ENCODE peak calls at places on chromosome 4, in six cellular contexts. Y is cardiac fibroblast, W is left cardiac atrium, D is hepatic stellate cell, K is hippocampal formation, L is sigmoid colon. G is an unnamed sample.

GRCh38 chr4:185925910-185926360 is 113.9 kb upstream of the SORBS2 start:
- DNase-seq in Y (no peak), W (peak; percentile 28), D (no peak), K (no peak), L (no peak), G (peak; percentile 10)

GRCh38 chr4:107854326-107855030 is 29.7 kb downstream of the SGMS2 start:
- DNase-seq in Y (peak; percentile 85), W (no peak), D (no peak), K (no peak), L (no peak), G (no peak)

GRCh38 chr4:94548571-94548970 is 96.8 kb downstream of the PDLIM5 start:
- DNase-seq in Y (peak; percentile 94), W (peak; percentile 27), D (no peak), K (no peak), L (no peak), G (no peak)

GRCh38 chr4:126727461-126727860 is 905.3 kb upstream of the INTU start:
- DNase-seq in Y (peak; percentile 37), W (no peak), D (no peak), K (no peak), L (no peak), G (no peak)

GRCh38 chr4:110860125-110860524 is 237.2 kb upstream of the PITX2 start:
- DNase-seq in Y (no peak), W (no peak), D (no peak), K (no peak), L (no peak), G (no peak)

GRCh38 chr4:37847311-37847710 is 20.8 kb downstream of the PGM2 start:
- DNase-seq in Y (no peak), W (no peak), D (peak; percentile 15), K (no peak), L (no peak), G (no peak)

GRCh38 chr4:17894421-17894820 is 83.6 kb downstream of the NCAPG start:
- DNase-seq in Y (no peak), W (no peak), D (no peak), K (no peak), L (no peak), G (no peak)

GRCh38 chr4:128812360-128812958 is 3.0 kb downstream of the JADE1 start:
- DNase-seq in Y (peak; percentile 84), W (peak; percentile 50), D (peak; percentile 76), K (no peak), L (peak; percentile 81), G (peak; percentile 74)

GRCh38 chr4:180809439-180809838 is 1433.8 kb upstream of the TENM3 start:
- DNase-seq in Y (no peak), W (no peak), D (no peak), K (no peak), L (no peak), G (no peak)

GRCh38 chr4:6946497-6946896 is 36.9 kb downstream of the TBC1D14 start:
- DNase-seq in Y (no peak), W (no peak), D (no peak), K (no peak), L (no peak), G (no peak)

GRCh38 chr4:125433453-125433852 is 118.7 kb downstream of the FAT4 start:
- DNase-seq in Y (peak; percentile 68), W (no peak), D (peak; percentile 1), K (no peak), L (no peak), G (no peak)

GRCh38 chr4:6095023-6095817 is 77.0 kb upstream of the C4orf50 start:
- DNase-seq in Y (no peak), W (no peak), D (no peak), K (no peak), L (peak; percentile 14), G (no peak)

GRCh38 chr4:165308606-165309005 is 18.9 kb upstream of the MSMO1 start:
- DNase-seq in Y (no peak), W (no peak), D (no peak), K (no peak), L (no peak), G (no peak)

GRCh38 chr4:40656221-40656863 is 26.7 kb upstream of the RBM47 start:
- DNase-seq in Y (no peak), W (no peak), D (no peak), K (no peak), L (no peak), G (peak; percentile 70)

GRCh38 chr4:3480528-3481112 is 17.5 kb downstream of the DOK7 start:
- DNase-seq in Y (peak; percentile 76), W (peak; percentile 73), D (peak; percentile 89), K (peak; percentile 52), L (no peak), G (peak; percentile 85)

GRCh38 chr4:94397635-94398034 is 54.1 kb upstream of the PDLIM5 start:
- DNase-seq in Y (no peak), W (no peak), D (no peak), K (no peak), L (no peak), G (no peak)

GRCh38 chr4:88211473-88212252 is 53.2 kb upstream of the ABCG2 start:
- DNase-seq in Y (peak; percentile 63), W (no peak), D (peak; percentile 32), K (peak; percentile 4), L (no peak), G (peak; percentile 76)

GRCh38 chr4:186726440-186727148 is 2.9 kb upstream of the FAT1 start:
- DNase-seq in Y (peak; percentile 76), W (peak; percentile 73), D (peak; percentile 88), K (peak; percentile 50), L (peak; percentile 87), G (no peak)

GRCh38 chr4:155582971-155583437 is 83.6 kb upstream of the GUCY1A1 start:
- DNase-seq in Y (peak; percentile 47), W (no peak), D (no peak), K (no peak), L (no peak), G (no peak)

GRCh38 chr4:138522366-138522765 is 280.2 kb upstream of the SLC7A11 start:
- DNase-seq in Y (peak; percentile 61), W (no peak), D (no peak), K (no peak), L (no peak), G (peak; percentile 51)

GRCh38 chr4:41613782-41614181 is 75.8 kb downstream of the LIMCH1 start:
- DNase-seq in Y (no peak), W (no peak), D (no peak), K (no peak), L (no peak), G (no peak)

GRCh38 chr4:181569553-181569952 is 673.6 kb upstream of the TENM3 start:
- DNase-seq in Y (peak; percentile 64), W (no peak), D (peak; percentile 2), K (no peak), L (no peak), G (peak; percentile 52)

GRCh38 chr4:113222006-113222405 is 172.6 kb downstream of the ANK2 start:
- DNase-seq in Y (peak; percentile 22), W (no peak), D (peak; percentile 14), K (no peak), L (no peak), G (no peak)

GRCh38 chr4:41579556-41579955 is 41.6 kb downstream of the LIMCH1 start:
- DNase-seq in Y (no peak), W (no peak), D (no peak), K (no peak), L (no peak), G (no peak)

GRCh38 chr4:188297873-188298272 is 158.6 kb downstream of the TRIML1 start:
- DNase-seq in Y (peak; percentile 82), W (no peak), D (peak; percentile 12), K (no peak), L (no peak), G (no peak)

GRCh38 chr4:52545099-52546069 is 113.7 kb downstream of the USP46 start:
- DNase-seq in Y (peak; percentile 75), W (peak; percentile 82), D (peak; percentile 76), K (peak; percentile 21), L (peak; percentile 86), G (peak; percentile 59)

GRCh38 chr4:20264688-20265087 is 13.0 kb downstream of the SLIT2 start:
- DNase-seq in Y (no peak), W (no peak), D (no peak), K (no peak), L (no peak), G (no peak)